ENCODE peak calls at places on chromosomes 7 and 10, in five cellular contexts. W is H7, C is skeletal muscle cell, U is astrocyte of the hippocampus, E is right atrium auricular region. B is an unnamed sample.

GRCh38 chr10:47376522-47377220 is 7.4 kb downstream of the ZNF488 start:
- DNase-seq in W (peak; percentile 16), C (no peak), U (no peak), E (peak; percentile 11), B (no peak)

GRCh38 chr7:37105119-37105518 is 343.5 kb downstream of the ELMO1 start:
- DNase-seq in W (no peak), C (no peak), U (no peak), E (no peak), B (no peak)

GRCh38 chr10:7797582-7797981 is 9.6 kb downstream of the ATP5F1C start:
- DNase-seq in W (no peak), C (peak; percentile 84), U (peak; percentile 95), E (no peak), B (peak; percentile 79)

GRCh38 chr10:97810476-97810875 is 38.7 kb upstream of the SFRP5 start:
- DNase-seq in W (no peak), C (no peak), U (peak; percentile 58), E (no peak), B (no peak)

GRCh38 chr7:44505595-44505994 is 15.1 kb upstream of the NUDCD3 start:
- DNase-seq in W (no peak), C (no peak), U (no peak), E (no peak), B (no peak)

GRCh38 chr10:22805304-22805703 is 90.9 kb upstream of the PIP4K2A start:
- DNase-seq in W (no peak), C (no peak), U (peak; percentile 83), E (no peak), B (no peak)

GRCh38 chr10:82576093-82576492 is 701.1 kb downstream of the NRG3 start:
- DNase-seq in W (no peak), C (no peak), U (no peak), E (no peak), B (no peak)

GRCh38 chr10:78314651-78315050 is 281.0 kb downstream of the RPS24 start:
- DNase-seq in W (no peak), C (no peak), U (no peak), E (peak; percentile 2), B (no peak)

GRCh38 chr7:67301667-67302066 is 305.0 kb downstream of the TYW1 start:
- DNase-seq in W (no peak), C (no peak), U (peak; percentile 4), E (no peak), B (no peak)

GRCh38 chr7:48038815-48039496 is 3.6 kb downstream of the C7orf57 start:
- DNase-seq in W (no peak), C (no peak), U (no peak), E (no peak), B (no peak)

GRCh38 chr7:82266081-82266480 is 177.5 kb downstream of the CACNA2D1 start:
- DNase-seq in W (no peak), C (no peak), U (no peak), E (no peak), B (no peak)

GRCh38 chr7:2010101-2010500 is 222.6 kb downstream of the MAD1L1 start:
- DNase-seq in W (no peak), C (no peak), U (no peak), E (no peak), B (no peak)

GRCh38 chr10:97640868-97641811 is 669 bp downstream of the PI4K2A start:
- DNase-seq in W (peak; percentile 83), C (no peak), U (peak; percentile 63), E (peak; percentile 68), B (peak; percentile 70)

GRCh38 chr7:103651978-103652377 is 206.0 kb upstream of the SLC26A5 start:
- DNase-seq in W (no peak), C (no peak), U (no peak), E (no peak), B (no peak)

GRCh38 chr10:132626019-132626760 is 88.6 kb downstream of the INPP5A start:
- DNase-seq in W (no peak), C (no peak), U (peak; percentile 23), E (no peak), B (no peak)

GRCh38 chr7:95730493-95731280 is 41.7 kb upstream of the DYNC1I1 start:
- DNase-seq in W (no peak), C (no peak), U (no peak), E (no peak), B (no peak)

GRCh38 chr10:46018453-46019169 is 11.8 kb downstream of the NCOA4 start:
- DNase-seq in W (no peak), C (no peak), U (no peak), E (no peak), B (no peak)